ENCODE peak calls at places on chromosomes 2 and 18, in five cellular contexts. One of them, this sample, is unnamed.

GRCh38 chr2:158969717-158970521 is 1.5 kb downstream of the TANC1 start:
- DNase-seq in uterus: peak; percentile 54
- DNase-seq in astrocyte: peak; percentile 25
- DNase-seq in CD8-positive, alpha-beta memory T cell: no peak
- DNase-seq in GM23248: peak; percentile 58
- DNase-seq in this sample: peak; percentile 68

GRCh38 chr18:62812242-62812641 is 96.9 kb downstream of the PHLPP1 start:
- DNase-seq in CD8-positive, alpha-beta memory T cell: no peak
- DNase-seq in uterus: no peak
- DNase-seq in GM23248: no peak
- DNase-seq in astrocyte: peak; percentile 30
- DNase-seq in this sample: no peak

GRCh38 chr2:208511016-208511415 is 104.4 kb downstream of the PTH2R start:
- DNase-seq in astrocyte: no peak
- DNase-seq in uterus: no peak
- DNase-seq in CD8-positive, alpha-beta memory T cell: no peak
- DNase-seq in GM23248: no peak
- DNase-seq in this sample: no peak

GRCh38 chr2:8400196-8400595 is 281.7 kb upstream of the ID2 start:
- DNase-seq in CD8-positive, alpha-beta memory T cell: no peak
- DNase-seq in GM23248: no peak
- DNase-seq in uterus: no peak
- DNase-seq in astrocyte: no peak
- DNase-seq in this sample: no peak

GRCh38 chr2:233354971-233355574 is 779 bp downstream of the DGKD start:
- DNase-seq in uterus: no peak
- DNase-seq in astrocyte: peak; percentile 20
- DNase-seq in GM23248: peak; percentile 48
- DNase-seq in CD8-positive, alpha-beta memory T cell: no peak
- DNase-seq in this sample: no peak

GRCh38 chr2:178069551-178069950 is 3.0 kb downstream of the PDE11A start:
- DNase-seq in uterus: no peak
- DNase-seq in astrocyte: peak; percentile 3
- DNase-seq in GM23248: no peak
- DNase-seq in CD8-positive, alpha-beta memory T cell: no peak
- DNase-seq in this sample: no peak

GRCh38 chr18:7122376-7122775 is 4.8 kb upstream of the LAMA1 start:
- DNase-seq in uterus: no peak
- DNase-seq in CD8-positive, alpha-beta memory T cell: no peak
- DNase-seq in astrocyte: no peak
- DNase-seq in GM23248: no peak
- DNase-seq in this sample: no peak

GRCh38 chr18:61851940-61852451 is 40.8 kb downstream of the RNF152 start:
- DNase-seq in GM23248: peak; percentile 66
- DNase-seq in uterus: no peak
- DNase-seq in CD8-positive, alpha-beta memory T cell: no peak
- DNase-seq in astrocyte: peak; percentile 43
- DNase-seq in this sample: no peak

GRCh38 chr2:130152816-130153595 is 8.1 kb upstream of the CCDC74B start:
- DNase-seq in uterus: no peak
- DNase-seq in astrocyte: no peak
- DNase-seq in CD8-positive, alpha-beta memory T cell: no peak
- DNase-seq in GM23248: no peak
- DNase-seq in this sample: no peak

GRCh38 chr2:72033636-72034035 is 114.0 kb downstream of the CYP26B1 start:
- DNase-seq in uterus: no peak
- DNase-seq in GM23248: no peak
- DNase-seq in CD8-positive, alpha-beta memory T cell: no peak
- DNase-seq in astrocyte: no peak
- DNase-seq in this sample: no peak

GRCh38 chr2:64212346-64212745 is 68.1 kb upstream of the PELI1 start:
- DNase-seq in GM23248: peak; percentile 73
- DNase-seq in uterus: no peak
- DNase-seq in CD8-positive, alpha-beta memory T cell: no peak
- DNase-seq in astrocyte: peak; percentile 94
- DNase-seq in this sample: peak; percentile 33

GRCh38 chr2:241701155-241701404 is 759 bp upstream of the ING5 start:
- DNase-seq in CD8-positive, alpha-beta memory T cell: no peak
- DNase-seq in GM23248: peak; percentile 93
- DNase-seq in uterus: no peak
- DNase-seq in astrocyte: peak; percentile 39
- DNase-seq in this sample: no peak

GRCh38 chr2:111246620-111247061 is 125.9 kb downstream of the BCL2L11 start:
- DNase-seq in GM23248: peak; percentile 65
- DNase-seq in uterus: no peak
- DNase-seq in CD8-positive, alpha-beta memory T cell: no peak
- DNase-seq in astrocyte: no peak
- DNase-seq in this sample: no peak

GRCh38 chr2:112725545-112726457 is 5.0 kb downstream of the NT5DC4 start:
- DNase-seq in CD8-positive, alpha-beta memory T cell: no peak
- DNase-seq in GM23248: no peak
- DNase-seq in uterus: no peak
- DNase-seq in astrocyte: no peak
- DNase-seq in this sample: no peak

GRCh38 chr2:58604096-58604495 is 363.0 kb upstream of the FANCL start:
- DNase-seq in GM23248: peak; percentile 88
- DNase-seq in CD8-positive, alpha-beta memory T cell: no peak
- DNase-seq in uterus: no peak
- DNase-seq in astrocyte: no peak
- DNase-seq in this sample: no peak

GRCh38 chr2:176039375-176039774 is 37.3 kb upstream of the LNPK start:
- DNase-seq in GM23248: no peak
- DNase-seq in uterus: no peak
- DNase-seq in astrocyte: no peak
- DNase-seq in CD8-positive, alpha-beta memory T cell: no peak
- DNase-seq in this sample: no peak

GRCh38 chr2:69143726-69144360 is 130.9 kb downstream of the ANTXR1 start:
- DNase-seq in astrocyte: no peak
- DNase-seq in GM23248: peak; percentile 53
- DNase-seq in uterus: no peak
- DNase-seq in CD8-positive, alpha-beta memory T cell: no peak
- DNase-seq in this sample: no peak

GRCh38 chr2:3101704-3102055 is 275.9 kb downstream of the EIPR1 start:
- DNase-seq in CD8-positive, alpha-beta memory T cell: no peak
- DNase-seq in GM23248: no peak
- DNase-seq in uterus: no peak
- DNase-seq in astrocyte: no peak
- DNase-seq in this sample: peak; percentile 33

GRCh38 chr2:120531863-120532600 is 186.1 kb downstream of the INHBB start:
- DNase-seq in GM23248: no peak
- DNase-seq in astrocyte: no peak
- DNase-seq in uterus: no peak
- DNase-seq in CD8-positive, alpha-beta memory T cell: no peak
- DNase-seq in this sample: peak; percentile 65

GRCh38 chr2:35204325-35204724 is 1151.3 kb upstream of the CRIM1 start:
- DNase-seq in CD8-positive, alpha-beta memory T cell: no peak
- DNase-seq in astrocyte: no peak
- DNase-seq in GM23248: no peak
- DNase-seq in uterus: no peak
- DNase-seq in this sample: no peak

GRCh38 chr2:43112155-43112554 is 114.3 kb downstream of the ZFP36L2 start:
- DNase-seq in uterus: no peak
- DNase-seq in GM23248: no peak
- DNase-seq in astrocyte: no peak
- DNase-seq in CD8-positive, alpha-beta memory T cell: no peak
- DNase-seq in this sample: no peak

GRCh38 chr2:238203104-238203972 is at the start of gene ILKAP:
- DNase-seq in uterus: peak; percentile 83
- DNase-seq in GM23248: peak; percentile 94
- DNase-seq in CD8-positive, alpha-beta memory T cell: peak; percentile 88
- DNase-seq in astrocyte: peak; percentile 54
- DNase-seq in this sample: peak; percentile 81

GRCh38 chr2:58237741-58238140 is 3.4 kb downstream of the FANCL start:
- DNase-seq in uterus: no peak
- DNase-seq in astrocyte: no peak
- DNase-seq in GM23248: no peak
- DNase-seq in CD8-positive, alpha-beta memory T cell: no peak
- DNase-seq in this sample: no peak

GRCh38 chr2:23418490-23418911 is 33.5 kb downstream of the KLHL29 start:
- DNase-seq in astrocyte: peak; percentile 52
- DNase-seq in GM23248: peak; percentile 92
- DNase-seq in uterus: peak; percentile 10
- DNase-seq in CD8-positive, alpha-beta memory T cell: no peak
- DNase-seq in this sample: no peak

GRCh38 chr2:9191044-9191481 is 15.5 kb upstream of the ASAP2 start:
- DNase-seq in astrocyte: peak; percentile 97
- DNase-seq in uterus: peak; percentile 89
- DNase-seq in GM23248: peak; percentile 99
- DNase-seq in CD8-positive, alpha-beta memory T cell: no peak
- DNase-seq in this sample: peak; percentile 92

GRCh38 chr2:233121856-233122255 is 61.7 kb downstream of the INPP5D start:
- DNase-seq in astrocyte: no peak
- DNase-seq in CD8-positive, alpha-beta memory T cell: no peak
- DNase-seq in GM23248: no peak
- DNase-seq in uterus: no peak
- DNase-seq in this sample: no peak

GRCh38 chr2:14621114-14621513 is 11.4 kb upstream of the LRATD1 start:
- DNase-seq in astrocyte: no peak
- DNase-seq in uterus: no peak
- DNase-seq in GM23248: no peak
- DNase-seq in CD8-positive, alpha-beta memory T cell: no peak
- DNase-seq in this sample: no peak

GRCh38 chr2:31170071-31170698 is 31.9 kb upstream of the GALNT14 start:
- DNase-seq in CD8-positive, alpha-beta memory T cell: peak; percentile 17
- DNase-seq in GM23248: peak; percentile 74
- DNase-seq in astrocyte: peak; percentile 29
- DNase-seq in uterus: peak; percentile 17
- DNase-seq in this sample: peak; percentile 69

DNA sequence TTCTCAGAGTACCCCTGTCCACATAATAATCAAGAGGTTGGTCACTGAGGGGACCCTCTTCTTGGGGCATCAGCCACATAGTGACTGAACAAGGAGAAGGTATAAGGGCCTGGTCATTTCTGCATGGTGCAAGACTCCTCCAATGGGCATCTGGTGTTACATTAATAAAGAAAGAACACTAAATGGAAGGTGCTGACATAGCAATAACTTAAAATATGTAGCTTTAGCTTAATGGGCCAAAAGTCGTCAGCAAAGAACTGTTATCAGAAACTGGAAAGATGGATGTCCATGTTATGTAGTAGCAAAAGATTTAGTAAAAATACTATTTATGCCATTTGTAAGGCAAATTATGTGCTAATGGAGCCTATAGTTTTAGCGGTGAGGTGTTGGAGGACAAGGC is 916.5 kb upstream of the SOX11 start:
- DNase-seq in astrocyte: no peak
- DNase-seq in CD8-positive, alpha-beta memory T cell: no peak
- DNase-seq in uterus: no peak
- DNase-seq in GM23248: no peak
- DNase-seq in this sample: no peak
- H3K9me3 ChIP-seq in astrocyte: no peaks in the 10 kb centered on the region
- H3K9me3 ChIP-seq in CD8-positive, alpha-beta memory T cell: no peaks in the 10 kb centered on the region
- H3K9me3 ChIP-seq in uterus: no peaks in the 10 kb centered on the region
- H3K9me3 ChIP-seq in GM23248: peaks cover 3% of the 10 kb centered on the region
- H3K9me3 ChIP-seq in this sample: no peaks in the 10 kb centered on the region

DNA sequence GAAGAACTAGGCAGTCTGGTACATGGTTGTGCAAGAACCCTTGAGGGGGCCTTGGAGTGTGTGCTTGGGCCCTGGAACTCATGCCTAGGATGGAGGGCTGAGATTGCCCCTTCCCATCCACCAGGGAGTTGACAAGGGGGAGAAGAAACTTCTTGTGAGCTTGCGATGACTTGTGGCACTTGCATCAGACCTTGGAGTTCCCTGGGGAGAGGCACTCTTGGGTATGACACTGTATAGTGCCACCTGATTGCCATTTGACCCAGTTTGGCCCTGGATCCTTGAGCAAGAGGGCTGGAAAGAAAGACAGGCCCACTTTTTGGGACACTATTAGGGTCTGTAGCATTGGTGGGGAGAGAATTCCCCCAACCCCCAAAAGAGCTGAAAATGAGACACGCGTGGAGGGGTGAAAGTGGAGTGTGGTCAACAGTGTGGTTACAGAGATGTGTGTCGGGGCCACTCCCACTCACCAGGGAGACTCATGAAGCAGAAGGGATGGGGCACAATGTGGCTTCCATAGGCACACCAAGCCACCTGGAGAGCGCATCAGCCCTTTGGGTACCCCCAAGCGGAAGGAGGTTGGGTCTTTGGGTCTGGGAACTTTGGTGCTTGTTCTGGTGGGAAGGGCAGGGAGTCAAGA is 101.3 kb downstream of the MSH2 start:
- DNase-seq in CD8-positive, alpha-beta memory T cell: no peak
- DNase-seq in astrocyte: no peak
- DNase-seq in GM23248: no peak
- DNase-seq in uterus: no peak
- DNase-seq in this sample: peak; percentile 15
- H3K9me3 ChIP-seq in CD8-positive, alpha-beta memory T cell: peaks cover 6% of the 10 kb centered on the region
- H3K9me3 ChIP-seq in astrocyte: peaks cover 11% of the 10 kb centered on the region
- H3K9me3 ChIP-seq in GM23248: no peaks in the 10 kb centered on the region
- H3K9me3 ChIP-seq in uterus: no peaks in the 10 kb centered on the region
- H3K9me3 ChIP-seq in this sample: no peaks in the 10 kb centered on the region

GRCh38 chr2:152162141-152162540 is 13.4 kb downstream of the STAM2 start:
- DNase-seq in astrocyte: no peak
- DNase-seq in GM23248: no peak
- DNase-seq in CD8-positive, alpha-beta memory T cell: no peak
- DNase-seq in uterus: no peak
- DNase-seq in this sample: no peak

GRCh38 chr2:152155209-152155608 is 20.4 kb downstream of the STAM2 start:
- DNase-seq in uterus: no peak
- DNase-seq in GM23248: no peak
- DNase-seq in astrocyte: no peak
- DNase-seq in CD8-positive, alpha-beta memory T cell: no peak
- DNase-seq in this sample: no peak

GRCh38 chr2:152154462-152154861 is 21.1 kb downstream of the STAM2 start:
- DNase-seq in uterus: no peak
- DNase-seq in GM23248: no peak
- DNase-seq in CD8-positive, alpha-beta memory T cell: no peak
- DNase-seq in astrocyte: no peak
- DNase-seq in this sample: no peak

GRCh38 chr2:152161598-152161997 is 14.0 kb downstream of the STAM2 start:
- DNase-seq in uterus: no peak
- DNase-seq in astrocyte: no peak
- DNase-seq in GM23248: no peak
- DNase-seq in CD8-positive, alpha-beta memory T cell: no peak
- DNase-seq in this sample: no peak

DNA sequence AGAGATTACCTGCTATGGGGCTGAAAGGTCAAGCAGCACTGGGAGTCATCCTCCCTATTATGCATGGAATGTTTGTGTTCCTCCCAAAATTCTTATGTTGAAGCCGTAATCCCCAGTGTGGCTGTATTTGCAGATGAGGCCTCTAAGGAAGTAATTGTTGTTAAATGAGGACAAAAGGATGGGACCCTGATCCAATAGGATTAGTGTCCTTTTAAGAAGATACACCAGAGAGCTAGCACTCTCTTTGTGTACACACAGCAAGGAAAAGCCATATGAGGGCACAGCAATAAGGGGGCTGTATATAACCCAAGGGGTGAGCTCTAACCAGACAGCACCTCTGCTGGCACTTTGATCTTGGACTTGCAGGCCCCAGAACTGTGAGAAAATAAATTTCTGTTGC is 18.3 kb downstream of the STAM2 start:
- DNase-seq in uterus: no peak
- DNase-seq in GM23248: no peak
- DNase-seq in astrocyte: no peak
- DNase-seq in CD8-positive, alpha-beta memory T cell: no peak
- DNase-seq in this sample: no peak
- H3K9me3 ChIP-seq in uterus: no peaks in the 10 kb centered on the region
- H3K9me3 ChIP-seq in GM23248: no peaks in the 10 kb centered on the region
- H3K9me3 ChIP-seq in astrocyte: no peaks in the 10 kb centered on the region
- H3K9me3 ChIP-seq in CD8-positive, alpha-beta memory T cell: no peaks in the 10 kb centered on the region
- H3K9me3 ChIP-seq in this sample: no peaks in the 10 kb centered on the region

GRCh38 chr18:34818069-34818468 is 108.0 kb downstream of the DTNA start:
- DNase-seq in CD8-positive, alpha-beta memory T cell: no peak
- DNase-seq in GM23248: no peak
- DNase-seq in astrocyte: no peak
- DNase-seq in uterus: no peak
- DNase-seq in this sample: no peak
- H3K9me3 ChIP-seq in CD8-positive, alpha-beta memory T cell: no peaks in the 10 kb centered on the region
- H3K9me3 ChIP-seq in GM23248: no peaks in the 10 kb centered on the region
- H3K9me3 ChIP-seq in astrocyte: no peaks in the 10 kb centered on the region
- H3K9me3 ChIP-seq in uterus: no peaks in the 10 kb centered on the region
- H3K9me3 ChIP-seq in this sample: no peaks in the 10 kb centered on the region